ENCODE peak calls at places on chromosomes 13 and 19, in five cellular contexts. I is thoracic aorta; G is NCI-H1092; U is activated CD4-positive, alpha-beta T cell treated with anti-CD3 and anti-CD28 coated beads, Interleukin-2, amount 10 ng/mL, durations not matched to agents 7 days and 5 days; R is AG04450. Q is an unnamed sample.

GRCh38 chr19:50922316-50922853 is 11.2 kb upstream of the KLK4 start:
- DNase-seq in I (no peak), G (peak; percentile 59), U (peak; percentile 89), R (peak; percentile 43), Q (peak; percentile 28)

GRCh38 chr19:18397242-18398202 is at the start of gene LRRC25:
- DNase-seq in I (no peak), G (no peak), U (no peak), R (no peak), Q (peak; percentile 78)

GRCh38 chr13:80037505-80037888 is 303.4 kb downstream of the SPRY2 start:
- DNase-seq in I (no peak), G (no peak), U (no peak), R (peak; percentile 65), Q (no peak)

GRCh38 chr19:38360351-38360750 is 14.0 kb upstream of the PSMD8 start:
- DNase-seq in I (no peak), G (no peak), U (no peak), R (no peak), Q (no peak)

GRCh38 chr19:2663920-2664571 is 38.4 kb downstream of the GNG7 start:
- DNase-seq in I (no peak), G (no peak), U (no peak), R (no peak), Q (no peak)

GRCh38 chr19:39445258-39446071 is at the start of gene SUPT5H:
- DNase-seq in I (peak; percentile 79), G (peak; percentile 94), U (peak; percentile 99), R (peak; percentile 95), Q (peak; percentile 98)

GRCh38 chr19:38736413-38737280 is 7.6 kb downstream of the CAPN12 start:
- DNase-seq in I (no peak), G (no peak), U (peak; percentile 54), R (no peak), Q (no peak)

GRCh38 chr13:31267126-31267784 is 67.5 kb downstream of the B3GLCT start:
- DNase-seq in I (no peak), G (no peak), U (no peak), R (no peak), Q (no peak)

GRCh38 chr13:83881917-83882625 is at the start of gene SLITRK1:
- DNase-seq in I (no peak), G (peak; percentile 43), U (peak; percentile 27), R (peak; percentile 42), Q (no peak)

GRCh38 chr13:52848455-52849190 is at the start of gene PCDH8:
- DNase-seq in I (no peak), G (peak; percentile 85), U (no peak), R (no peak), Q (no peak)

GRCh38 chr19:44212865-44213346 is 574 bp downstream of the ZNF227 start:
- DNase-seq in I (no peak), G (no peak), U (no peak), R (no peak), Q (no peak)

GRCh38 chr13:113049521-113049941 is 56.1 kb upstream of the F7 start:
- DNase-seq in I (no peak), G (no peak), U (no peak), R (no peak), Q (peak; percentile 31)

GRCh38 chr19:5354403-5354802 is 13.8 kb upstream of the PTPRS start:
- DNase-seq in I (no peak), G (no peak), U (no peak), R (no peak), Q (no peak)

GRCh38 chr13:99382428-99383133 is 75.4 kb upstream of the GPR183 start:
- DNase-seq in I (no peak), G (no peak), U (peak; percentile 65), R (no peak), Q (no peak)

GRCh38 chr13:50715402-50716146 is 127.9 kb downstream of the DLEU7 start:
- DNase-seq in I (no peak), G (no peak), U (no peak), R (no peak), Q (peak; percentile 77)

GRCh38 chr19:49362926-49363264 is 679 bp upstream of the TEAD2 start:
- DNase-seq in I (no peak), G (no peak), U (no peak), R (no peak), Q (peak; percentile 86)

GRCh38 chr19:16433986-16434385 is 37.8 kb downstream of the EPS15L1 start:
- DNase-seq in I (no peak), G (no peak), U (no peak), R (no peak), Q (no peak)

GRCh38 chr13:27665333-27665732 is 43.6 kb downstream of the POLR1D start:
- DNase-seq in I (no peak), G (no peak), U (no peak), R (no peak), Q (no peak)

GRCh38 chr13:39196957-39197644 is 158.8 kb downstream of the NHLRC3 start:
- DNase-seq in I (no peak), G (no peak), U (no peak), R (no peak), Q (no peak)

GRCh38 chr13:66139701-66140100 is 1090.4 kb downstream of the PCDH9 start:
- DNase-seq in I (no peak), G (no peak), U (no peak), R (no peak), Q (no peak)

GRCh38 chr19:42540071-42540553 is 11.8 kb upstream of the CEACAM1 start:
- DNase-seq in I (no peak), G (peak; percentile 43), U (no peak), R (no peak), Q (no peak)

GRCh38 chr19:38003427-38004099 is 96.6 kb downstream of the SIPA1L3 start:
- DNase-seq in I (peak; percentile 28), G (peak; percentile 86), U (no peak), R (peak; percentile 74), Q (peak; percentile 81)

GRCh38 chr19:591099-591958 is 1.6 kb downstream of the HCN2 start:
- DNase-seq in I (no peak), G (no peak), U (no peak), R (no peak), Q (no peak)

GRCh38 chr19:6718741-6719539 is 1.5 kb downstream of the C3 start:
- DNase-seq in I (no peak), G (no peak), U (peak; percentile 40), R (no peak), Q (no peak)

GRCh38 chr19:48874309-48875135 is 2.3 kb downstream of the PPP1R15A start:
- DNase-seq in I (no peak), G (no peak), U (peak; percentile 29), R (no peak), Q (no peak)

GRCh38 chr13:35378939-35379338 is 97.5 kb downstream of the MAB21L1 start:
- DNase-seq in I (no peak), G (no peak), U (no peak), R (no peak), Q (no peak)

GRCh38 chr13:97780486-97780885 is 173.0 kb upstream of the IPO5 start:
- DNase-seq in I (no peak), G (no peak), U (no peak), R (no peak), Q (no peak)

GRCh38 chr13:32731576-32731975 is 145.3 kb downstream of the PDS5B start:
- DNase-seq in I (no peak), G (no peak), U (no peak), R (no peak), Q (no peak)

GRCh38 chr13:43942301-43942700 is 62.6 kb downstream of the LACC1 start:
- DNase-seq in I (no peak), G (no peak), U (no peak), R (no peak), Q (no peak)

GRCh38 chr13:82467626-82468025 is 1414.6 kb downstream of the SLITRK1 start:
- DNase-seq in I (no peak), G (no peak), U (no peak), R (no peak), Q (no peak)

GRCh38 chr19:998064-998463 is 2.2 kb upstream of the GRIN3B start:
- DNase-seq in I (no peak), G (no peak), U (no peak), R (no peak), Q (no peak)

GRCh38 chr13:52446265-52446664 is 4.2 kb downstream of the VPS36 start:
- DNase-seq in I (no peak), G (no peak), U (no peak), R (no peak), Q (no peak)

GRCh38 chr13:27183561-27184147 is 12.0 kb upstream of the USP12 start:
- DNase-seq in I (no peak), G (no peak), U (no peak), R (no peak), Q (no peak)

GRCh38 chr13:25678398-25678797 is 306.6 kb downstream of the ATP8A2 start:
- DNase-seq in I (no peak), G (no peak), U (no peak), R (no peak), Q (no peak)

GRCh38 chr13:107842562-107843180 is 372.7 kb downstream of the LIG4 start:
- DNase-seq in I (no peak), G (no peak), U (no peak), R (no peak), Q (no peak)

GRCh38 chr19:49335071-49335783 is at the start of gene CD37:
- DNase-seq in I (no peak), G (no peak), U (peak; percentile 69), R (no peak), Q (peak; percentile 66)

Q was measured in tibial artery.